ENCODE peak calls at places on chromosomes 3 and 15, in four cellular contexts. One of them, this sample, is unnamed.

GRCh38 chr3:112117415-112117814 is 15.6 kb downstream of the GCSAM start:
- DNase-seq in body of pancreas: no peak
- DNase-seq in heart right ventricle: no peak
- DNase-seq in tibial nerve: no peak
- DNase-seq in this sample: no peak

GRCh38 chr3:12934431-12934830 is 93.1 kb upstream of the RPL32 start:
- DNase-seq in body of pancreas: peak; percentile 75
- DNase-seq in heart right ventricle: peak; percentile 84
- DNase-seq in tibial nerve: no peak
- DNase-seq in this sample: no peak

GRCh38 chr3:38054166-38054991 is 15.4 kb downstream of the DLEC1 start:
- DNase-seq in body of pancreas: no peak
- DNase-seq in heart right ventricle: no peak
- DNase-seq in tibial nerve: no peak
- DNase-seq in this sample: no peak

GRCh38 chr3:9690451-9691450 is 12.9 kb upstream of the CPNE9 start:
- DNase-seq in body of pancreas: no peak
- DNase-seq in heart right ventricle: no peak
- DNase-seq in tibial nerve: no peak
- DNase-seq in this sample: no peak

GRCh38 chr15:34613997-34614396 is 30.5 kb upstream of the GOLGA8B start:
- DNase-seq in body of pancreas: no peak
- DNase-seq in heart right ventricle: no peak
- DNase-seq in tibial nerve: no peak
- DNase-seq in this sample: no peak

GRCh38 chr15:65920825-65921309 is 51.6 kb downstream of the RAB11A start:
- DNase-seq in body of pancreas: no peak
- DNase-seq in heart right ventricle: no peak
- DNase-seq in tibial nerve: no peak
- DNase-seq in this sample: no peak

GRCh38 chr3:135868801-135869200 is 96.7 kb upstream of the PPP2R3A start:
- DNase-seq in body of pancreas: no peak
- DNase-seq in heart right ventricle: no peak
- DNase-seq in tibial nerve: no peak
- DNase-seq in this sample: no peak

GRCh38 chr15:85910796-85911195 is 116.1 kb upstream of the KLHL25 start:
- DNase-seq in body of pancreas: peak; percentile 19
- DNase-seq in heart right ventricle: no peak
- DNase-seq in tibial nerve: no peak
- DNase-seq in this sample: no peak

GRCh38 chr3:158532099-158532734 is 38.8 kb upstream of the MLF1 start:
- DNase-seq in body of pancreas: no peak
- DNase-seq in heart right ventricle: no peak
- DNase-seq in tibial nerve: peak; percentile 17
- DNase-seq in this sample: no peak

GRCh38 chr3:126540342-126540849 is 16.4 kb downstream of the CHST13 start:
- DNase-seq in body of pancreas: peak; percentile 60
- DNase-seq in heart right ventricle: peak; percentile 34
- DNase-seq in tibial nerve: no peak
- DNase-seq in this sample: no peak

GRCh38 chr15:46892621-46893160 is 824.6 kb upstream of the SEMA6D start:
- DNase-seq in body of pancreas: no peak
- DNase-seq in heart right ventricle: no peak
- DNase-seq in tibial nerve: no peak
- DNase-seq in this sample: no peak

GRCh38 chr3:193884011-193884410 is 251.9 kb upstream of the HES1 start:
- DNase-seq in body of pancreas: no peak
- DNase-seq in heart right ventricle: no peak
- DNase-seq in tibial nerve: no peak
- DNase-seq in this sample: no peak

GRCh38 chr3:190644766-190645165 is 130.9 kb downstream of the IL1RAP start:
- DNase-seq in body of pancreas: no peak
- DNase-seq in heart right ventricle: no peak
- DNase-seq in tibial nerve: no peak
- DNase-seq in this sample: no peak

GRCh38 chr3:196835081-196835480 is 32.6 kb upstream of the SENP5 start:
- DNase-seq in body of pancreas: no peak
- DNase-seq in heart right ventricle: no peak
- DNase-seq in tibial nerve: no peak
- DNase-seq in this sample: no peak

GRCh38 chr3:14883226-14883625 is 64.2 kb upstream of the NR2C2 start:
- DNase-seq in body of pancreas: no peak
- DNase-seq in heart right ventricle: no peak
- DNase-seq in tibial nerve: no peak
- DNase-seq in this sample: no peak

GRCh38 chr15:32866486-32867312 is 148.9 kb downstream of the GREM1 start:
- DNase-seq in body of pancreas: peak; percentile 35
- DNase-seq in heart right ventricle: no peak
- DNase-seq in tibial nerve: no peak
- DNase-seq in this sample: no peak

GRCh38 chr3:30324587-30324986 is 281.8 kb upstream of the TGFBR2 start:
- DNase-seq in body of pancreas: no peak
- DNase-seq in heart right ventricle: no peak
- DNase-seq in tibial nerve: no peak
- DNase-seq in this sample: no peak

GRCh38 chr3:49627634-49628033 is 46.5 kb upstream of the APEH start:
- DNase-seq in body of pancreas: no peak
- DNase-seq in heart right ventricle: no peak
- DNase-seq in tibial nerve: no peak
- DNase-seq in this sample: no peak

GRCh38 chr3:48232232-48232631 is 8.7 kb upstream of the ZNF589 start:
- DNase-seq in body of pancreas: peak; percentile 49
- DNase-seq in heart right ventricle: no peak
- DNase-seq in tibial nerve: no peak
- DNase-seq in this sample: no peak
- TF ChIP-seq CTCF in body of pancreas: no peak
- TF ChIP-seq CTCF in heart right ventricle: no peak
- TF ChIP-seq CTCF in tibial nerve: no peak
- TF ChIP-seq CTCF in this sample: no peak

GRCh38 chr15:41603941-41604660 is 45.1 kb downstream of the TYRO3 start:
- DNase-seq in body of pancreas: peak; percentile 68
- DNase-seq in heart right ventricle: peak; percentile 66
- DNase-seq in tibial nerve: peak; percentile 66
- DNase-seq in this sample: peak; percentile 63
- H3K4me3 ChIP-seq in body of pancreas: no peak overlapping the region
- H3K4me3 ChIP-seq in heart right ventricle: peak overlapping the region; percentile 32
- H3K4me3 ChIP-seq in tibial nerve: peak overlapping the region; percentile 33
- H3K4me3 ChIP-seq in this sample: no peak overlapping the region

DNA sequence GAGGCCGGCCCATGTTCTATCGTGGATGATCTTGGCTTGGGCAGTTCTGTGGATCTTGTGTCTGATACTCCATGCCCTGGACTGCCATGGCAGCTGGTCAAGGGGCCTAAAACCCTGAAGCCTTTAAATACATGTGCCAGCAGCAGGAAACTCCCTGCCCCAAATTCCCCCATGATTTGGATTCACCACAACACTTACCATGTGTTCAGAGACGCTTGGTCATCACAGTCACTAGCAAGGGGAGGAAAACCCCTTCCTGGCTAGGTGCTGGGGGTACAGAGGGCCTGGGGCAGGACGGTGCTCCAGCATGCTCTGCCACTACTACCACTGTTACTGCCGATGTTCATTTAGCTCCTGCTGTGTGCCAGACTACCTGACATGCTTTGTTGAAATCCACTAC is 94.4 kb downstream of the DNAJB8 start:
- DNase-seq in body of pancreas: no peak
- DNase-seq in heart right ventricle: no peak
- DNase-seq in tibial nerve: no peak
- DNase-seq in this sample: no peak
- H3K4me1 ChIP-seq in body of pancreas: no peaks in the 10 kb centered on the region
- H3K4me1 ChIP-seq in heart right ventricle: peaks cover 33% of the 10 kb centered on the region
- H3K4me1 ChIP-seq in tibial nerve: no peaks in the 10 kb centered on the region
- H3K4me1 ChIP-seq in this sample: no peaks in the 10 kb centered on the region

DNA sequence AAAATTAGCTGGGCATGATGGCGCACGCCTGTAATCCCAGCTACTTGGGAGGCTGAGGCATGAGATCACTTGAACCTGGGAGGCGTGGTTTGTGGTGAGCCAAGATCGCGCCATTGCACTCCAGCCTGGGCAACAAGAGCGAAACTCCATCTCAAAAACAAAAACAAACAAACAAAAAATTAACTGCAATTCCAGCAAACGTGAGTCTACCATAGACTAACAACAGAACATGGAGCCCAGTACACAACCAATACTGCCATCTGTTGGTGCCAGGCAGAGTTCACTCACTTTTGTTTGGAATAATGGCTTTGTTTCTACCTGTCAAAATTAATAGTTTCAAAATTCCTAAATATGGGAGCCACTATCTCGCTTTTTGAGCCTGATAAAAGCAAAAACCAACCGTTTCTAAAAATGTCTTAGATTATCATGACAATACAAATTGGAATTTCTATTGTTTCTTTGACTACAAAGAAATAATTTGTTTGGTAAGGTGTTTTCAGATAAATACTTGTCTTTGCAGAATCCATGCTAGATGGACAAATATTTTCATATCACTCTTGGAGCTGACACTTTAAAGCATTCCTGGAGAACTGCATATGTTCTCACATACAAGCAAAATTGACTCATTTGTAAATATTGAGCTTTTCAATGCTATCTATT is 45.0 kb downstream of the GPR176 start:
- DNase-seq in body of pancreas: peak; percentile 48
- DNase-seq in heart right ventricle: no peak
- DNase-seq in tibial nerve: peak; percentile 47
- DNase-seq in this sample: no peak
- TF ChIP-seq CTCF in body of pancreas: peak; percentile 61
- TF ChIP-seq CTCF in heart right ventricle: peak; percentile 62
- TF ChIP-seq CTCF in tibial nerve: peak; percentile 29
- TF ChIP-seq CTCF in this sample: peak; percentile 53

GRCh38 chr3:61483997-61484396 is 77.4 kb upstream of the PTPRG start:
- DNase-seq in body of pancreas: no peak
- DNase-seq in heart right ventricle: no peak
- DNase-seq in tibial nerve: no peak
- DNase-seq in this sample: no peak
- H3K4me3 ChIP-seq in body of pancreas: no peak overlapping the region
- H3K4me3 ChIP-seq in heart right ventricle: no peak overlapping the region
- H3K4me3 ChIP-seq in tibial nerve: no peak overlapping the region
- H3K4me3 ChIP-seq in this sample: no peak overlapping the region

GRCh38 chr15:44715797-44716334 is 4.5 kb downstream of the B2M start:
- DNase-seq in body of pancreas: no peak
- DNase-seq in heart right ventricle: no peak
- DNase-seq in tibial nerve: no peak
- DNase-seq in this sample: no peak

GRCh38 chr15:44718927-44719292 is 7.6 kb downstream of the B2M start:
- DNase-seq in body of pancreas: no peak
- DNase-seq in heart right ventricle: no peak
- DNase-seq in tibial nerve: no peak
- DNase-seq in this sample: no peak

GRCh38 chr15:44718180-44718926 is 7.0 kb downstream of the B2M start:
- DNase-seq in body of pancreas: no peak
- DNase-seq in heart right ventricle: no peak
- DNase-seq in tibial nerve: no peak
- DNase-seq in this sample: no peak

GRCh38 chr15:44715142-44715796 is 4.0 kb downstream of the B2M start:
- DNase-seq in body of pancreas: no peak
- DNase-seq in heart right ventricle: no peak
- DNase-seq in tibial nerve: no peak
- DNase-seq in this sample: peak; percentile 34

DNA sequence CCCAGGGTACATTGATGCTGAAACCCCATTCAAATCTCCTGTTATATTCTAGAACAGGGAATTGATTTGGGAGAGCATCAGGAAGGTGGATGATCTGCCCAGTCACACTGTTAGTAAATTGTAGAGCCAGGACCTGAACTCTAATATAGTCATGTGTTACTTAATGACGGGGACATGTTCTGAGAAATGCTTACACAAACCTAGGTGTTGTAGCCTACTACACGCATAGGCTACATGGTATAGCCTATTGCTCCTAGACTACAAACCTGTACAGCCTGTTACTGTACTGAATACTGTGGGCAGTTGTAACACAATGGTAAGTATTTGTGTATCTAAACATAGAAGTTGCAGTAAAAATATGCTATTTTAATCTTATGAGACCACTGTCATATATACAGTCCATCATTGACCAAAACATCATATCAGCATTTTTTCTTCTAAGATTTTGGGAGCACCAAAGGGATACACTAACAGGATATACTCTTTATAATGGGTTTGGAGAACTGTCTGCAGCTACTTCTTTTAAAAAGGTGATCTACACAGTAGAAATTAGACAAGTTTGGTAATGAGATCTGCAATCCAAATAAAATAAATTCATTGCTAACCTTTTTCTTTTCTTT is 5.8 kb downstream of the B2M start:
- DNase-seq in body of pancreas: no peak
- DNase-seq in heart right ventricle: no peak
- DNase-seq in tibial nerve: no peak
- DNase-seq in this sample: no peak
- H3K4me1 ChIP-seq in body of pancreas: peaks cover 14% of the 10 kb centered on the region
- H3K4me1 ChIP-seq in heart right ventricle: peaks cover 29% of the 10 kb centered on the region
- H3K4me1 ChIP-seq in tibial nerve: peaks cover 37% of the 10 kb centered on the region
- H3K4me1 ChIP-seq in this sample: peaks cover 73% of the 10 kb centered on the region